ENCODE peak calls at places on chromosomes 16 and 17, in six cellular contexts. H is H1, W is Peyer's patch, C is GM13977, X is Caco-2, G is psoas muscle. O is an unnamed sample.
A peak's percentile ranks its signal among the peaks of the same experiment; 100 is the strongest.

GRCh38 chr17:40014375-40014980 is 762 bp upstream of the CSF3 start:
- DNase-seq in H (no peak), W (no peak), C (no peak), X (no peak), G (peak; percentile 45), O (no peak)

GRCh38 chr16:12613131-12613991 is 190.3 kb downstream of the CPPED1 start:
- DNase-seq in H (no peak), W (peak; percentile 60), C (no peak), X (peak; percentile 89), G (no peak), O (no peak)

GRCh38 chr16:58678716-58679115 is 5.9 kb downstream of the SLC38A7 start:
- DNase-seq in H (no peak), W (no peak), C (no peak), X (no peak), G (peak; percentile 39), O (no peak)

GRCh38 chr16:48492131-48492530 is 106.9 kb upstream of the SIAH1 start:
- DNase-seq in H (no peak), W (no peak), C (no peak), X (no peak), G (no peak), O (no peak)

GRCh38 chr17:80284631-80285030 is 24.0 kb downstream of the RNF213 start:
- DNase-seq in H (no peak), W (no peak), C (no peak), X (no peak), G (no peak), O (no peak)

GRCh38 chr16:13110124-13110796 is 208.9 kb downstream of the SHISA9 start:
- DNase-seq in H (no peak), W (no peak), C (no peak), X (peak; percentile 83), G (peak; percentile 22), O (no peak)

GRCh38 chr16:2924901-2925820 is 13.4 kb downstream of the FLYWCH1 start:
- DNase-seq in H (peak; percentile 78), W (no peak), C (no peak), X (no peak), G (no peak), O (no peak)

GRCh38 chr17:13337864-13338371 is 263.8 kb downstream of the HS3ST3A1 start:
- DNase-seq in H (no peak), W (no peak), C (peak; percentile 22), X (no peak), G (no peak), O (no peak)

GRCh38 chr17:67853703-67854102 is 28.4 kb downstream of the BPTF start:
- DNase-seq in H (no peak), W (no peak), C (no peak), X (no peak), G (no peak), O (no peak)

GRCh38 chr17:339193-340061 is 13.2 kb downstream of the RPH3AL start:
- DNase-seq in H (no peak), W (no peak), C (no peak), X (no peak), G (no peak), O (peak; percentile 71)

GRCh38 chr17:66302761-66303626 is 581 bp downstream of the PRKCA start:
- DNase-seq in H (peak; percentile 73), W (peak; percentile 85), C (peak; percentile 22), X (peak; percentile 46), G (peak; percentile 43), O (peak; percentile 83)

GRCh38 chr16:80006175-80006895 is 405.8 kb upstream of the MAF start:
- DNase-seq in H (no peak), W (no peak), C (no peak), X (no peak), G (peak; percentile 20), O (no peak)

GRCh38 chr17:20896153-20896649 is 146.6 kb downstream of the USP22 start:
- DNase-seq in H (no peak), W (no peak), C (no peak), X (no peak), G (no peak), O (no peak)

GRCh38 chr17:38598536-38598935 is 7.2 kb downstream of the SRCIN1 start:
- DNase-seq in H (peak; percentile 93), W (no peak), C (peak; percentile 63), X (peak; percentile 96), G (no peak), O (no peak)

GRCh38 chr17:78817123-78817522 is 23.5 kb downstream of the USP36 start:
- DNase-seq in H (no peak), W (no peak), C (no peak), X (no peak), G (no peak), O (no peak)

GRCh38 chr16:84821179-84821578 is 1.4 kb downstream of the CRISPLD2 start:
- DNase-seq in H (no peak), W (no peak), C (no peak), X (no peak), G (no peak), O (no peak)

GRCh38 chr17:50267074-50267841 is 7.0 kb upstream of the TMEM92 start:
- DNase-seq in H (no peak), W (no peak), C (peak; percentile 14), X (peak; percentile 42), G (no peak), O (peak; percentile 59)

GRCh38 chr17:42422958-42423712 is at the start of gene CAVIN1:
- DNase-seq in H (peak; percentile 94), W (peak; percentile 88), C (peak; percentile 75), X (peak; percentile 98), G (peak; percentile 100), O (peak; percentile 98)

GRCh38 chr16:8660841-8661301 is 13.5 kb upstream of the ABAT start:
- DNase-seq in H (peak; percentile 87), W (peak; percentile 79), C (peak; percentile 74), X (peak; percentile 75), G (peak; percentile 53), O (peak; percentile 75)

GRCh38 chr16:48113471-48113870 is 42.3 kb downstream of the ABCC12 start:
- DNase-seq in H (no peak), W (no peak), C (no peak), X (no peak), G (no peak), O (no peak)

GRCh38 chr16:85926370-85926769 is 27.4 kb downstream of the IRF8 start:
- DNase-seq in H (no peak), W (no peak), C (no peak), X (no peak), G (no peak), O (no peak)

GRCh38 chr17:76371656-76372628 is 12.5 kb upstream of the SPHK1 start:
- DNase-seq in H (no peak), W (no peak), C (no peak), X (no peak), G (no peak), O (no peak)

GRCh38 chr17:76367647-76368046 is 13.9 kb upstream of the PRPSAP1 start:
- DNase-seq in H (no peak), W (no peak), C (no peak), X (no peak), G (no peak), O (no peak)

GRCh38 chr17:76368545-76368944 is 14.8 kb upstream of the PRPSAP1 start:
- DNase-seq in H (peak; percentile 47), W (no peak), C (no peak), X (no peak), G (no peak), O (no peak)

GRCh38 chr17:76369804-76370203 is 14.6 kb upstream of the SPHK1 start:
- DNase-seq in H (no peak), W (no peak), C (no peak), X (no peak), G (no peak), O (no peak)

GRCh38 chr17:76370261-76370993 is 14.0 kb upstream of the SPHK1 start:
- DNase-seq in H (no peak), W (no peak), C (no peak), X (no peak), G (peak; percentile 90), O (no peak)
- TF ChIP-seq CTCF in H (peak; percentile 33), W (no peak), C (no peak), X (peak; percentile 28), G (peak; percentile 59), O (peak; percentile 56)

DNA sequence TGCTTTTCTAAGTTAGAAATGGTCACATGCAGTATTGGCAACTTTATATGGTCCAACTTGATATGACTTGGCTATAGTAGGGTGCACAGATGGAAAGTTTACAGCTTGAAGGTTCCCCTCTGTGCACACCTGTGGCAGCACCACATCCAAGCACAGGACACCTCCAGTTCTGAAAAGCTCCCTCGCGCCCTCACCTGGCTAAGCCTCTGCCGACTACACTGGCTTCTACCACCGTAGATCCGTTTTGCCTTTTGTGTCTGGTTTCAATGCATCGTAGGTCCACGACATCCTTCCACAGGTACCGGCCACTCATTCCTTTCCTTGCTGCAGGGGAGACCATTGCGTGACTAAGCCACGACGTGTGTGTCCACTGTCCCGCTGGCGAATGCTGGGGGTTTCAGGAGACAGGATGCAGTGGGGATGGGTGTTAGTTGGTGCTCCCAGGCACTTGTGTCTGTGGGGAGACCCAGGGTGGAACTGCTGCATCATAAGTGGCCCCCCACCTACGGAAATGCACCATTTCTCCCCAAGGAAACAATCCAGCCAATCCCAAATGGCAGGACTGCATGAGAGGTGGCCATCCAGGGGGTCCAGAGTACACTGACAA is 4.9 kb upstream of the RASD1 start:
- DNase-seq in H (no peak), W (peak; percentile 47), C (no peak), X (no peak), G (no peak), O (peak; percentile 47)
- TF ChIP-seq CTCF in H (peak; percentile 32), W (no peak), C (no peak), X (peak; percentile 56), G (no peak), O (no peak)

GRCh38 chr17:17685775-17686291 is 4.6 kb downstream of the RAI1 start:
- DNase-seq in H (no peak), W (peak; percentile 71), C (no peak), X (no peak), G (peak; percentile 36), O (peak; percentile 83)
- TF ChIP-seq CTCF in H (no peak), W (no peak), C (no peak), X (no peak), G (no peak), O (no peak)

GRCh38 chr17:9456265-9456664 is 119.4 kb downstream of the STX8 start:
- DNase-seq in H (no peak), W (no peak), C (peak; percentile 34), X (no peak), G (no peak), O (no peak)
- TF ChIP-seq CTCF in H (no peak), W (no peak), C (no peak), X (no peak), G (no peak), O (no peak)

DNA sequence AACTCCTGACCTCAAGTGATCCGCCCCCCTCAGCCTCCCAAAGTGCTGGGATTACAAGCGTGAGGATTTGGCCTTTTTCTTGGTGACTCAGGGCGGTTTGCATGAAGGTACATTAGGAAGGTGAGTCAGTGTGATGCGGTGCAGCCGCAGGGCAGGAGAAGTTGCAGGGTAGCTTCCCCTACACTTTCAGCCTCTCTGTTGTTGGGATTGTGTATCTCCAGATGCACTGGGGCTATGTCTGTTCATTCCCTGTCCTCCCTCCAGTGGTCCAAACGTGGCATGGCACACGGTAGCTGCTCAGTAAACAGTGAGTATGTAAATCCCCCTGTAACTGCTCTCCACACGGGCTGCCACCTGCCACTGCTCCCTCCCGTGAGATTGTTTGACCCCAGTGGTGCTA is 109.1 kb upstream of the CDC42EP4 start:
- DNase-seq in H (no peak), W (no peak), C (no peak), X (no peak), G (no peak), O (no peak)
- TF ChIP-seq CTCF in H (peak; percentile 18), W (no peak), C (no peak), X (peak; percentile 39), G (no peak), O (no peak)

GRCh38 chr16:4183258-4184037 is 58.4 kb downstream of the SRL start:
- DNase-seq in H (peak; percentile 99), W (peak; percentile 96), C (peak; percentile 99), X (peak; percentile 89), G (peak; percentile 94), O (peak; percentile 97)
- TF ChIP-seq CTCF in H (peak; percentile 14), W (no peak), C (no peak), X (no peak), G (no peak), O (no peak)